ENCODE peak calls at places on chromosomes 16 and 17, in four cellular contexts. C is GDM1, J is nucleus accumbens, Z is pancreas. N is an unnamed sample.

GRCh38 chr17:27572665-27573064 is 58.3 kb upstream of the LGALS9 start:
- DNase-seq in C (no peak), J (no peak), Z (no peak), N (no peak)

GRCh38 chr17:82370471-82371332 is 863 bp upstream of the UTS2R start:
- DNase-seq in C (no peak), J (no peak), Z (no peak), N (no peak)

GRCh38 chr16:86756882-86757703 is 178.7 kb downstream of the FOXL1 start:
- DNase-seq in C (no peak), J (no peak), Z (no peak), N (no peak)

GRCh38 chr17:55237268-55237667 is 27.5 kb upstream of the HLF start:
- DNase-seq in C (no peak), J (no peak), Z (no peak), N (no peak)

GRCh38 chr17:79794659-79795511 is 2.0 kb downstream of the CBX8 start:
- DNase-seq in C (no peak), J (no peak), Z (peak), N (no peak)

GRCh38 chr17:16352838-16353701 is at the start of gene CENPV:
- DNase-seq in C (peak), J (no peak), Z (peak), N (no peak)

GRCh38 chr17:44384823-44385286 is 4.6 kb downstream of the ITGA2B start:
- DNase-seq in C (no peak), J (no peak), Z (peak), N (no peak)

GRCh38 chr16:16075463-16076399 is 126.3 kb downstream of the ABCC1 start:
- DNase-seq in C (peak), J (no peak), Z (no peak), N (peak)

GRCh38 chr16:85037050-85037410 is 9.4 kb downstream of the KIAA0513 start:
- DNase-seq in C (no peak), J (no peak), Z (no peak), N (no peak)

GRCh38 chr17:35023538-35023937 is 40.0 kb downstream of the RFFL start:
- DNase-seq in C (no peak), J (no peak), Z (no peak), N (no peak)

GRCh38 chr16:86353185-86353584 is 157.1 kb upstream of the FOXF1 start:
- DNase-seq in C (no peak), J (no peak), Z (no peak), N (no peak)

GRCh38 chr16:54542805-54543504 is 256.4 kb upstream of the IRX3 start:
- DNase-seq in C (no peak), J (no peak), Z (no peak), N (no peak)

GRCh38 chr17:45170280-45170975 is 8.8 kb downstream of the HEXIM2 start:
- DNase-seq in C (no peak), J (no peak), Z (no peak), N (peak)

GRCh38 chr16:10308305-10309193 is 77.3 kb upstream of the ATF7IP2 start:
- DNase-seq in C (no peak), J (no peak), Z (no peak), N (no peak)

GRCh38 chr17:29613371-29613837 is 9.3 kb downstream of the CORO6 start:
- DNase-seq in C (no peak), J (peak), Z (peak), N (peak)

GRCh38 chr17:56085576-56086267 is 67.6 kb upstream of the ANKFN1 start:
- DNase-seq in C (no peak), J (no peak), Z (no peak), N (no peak)

GRCh38 chr16:1993731-1994131 is 4.0 kb downstream of the SYNGR3 start:
- DNase-seq in C (no peak), J (no peak), Z (no peak), N (no peak)

GRCh38 chr16:72298947-72299346 is 127.0 kb upstream of the PMFBP1 start:
- DNase-seq in C (no peak), J (no peak), Z (no peak), N (no peak)

GRCh38 chr16:19744670-19745069 is 26.6 kb downstream of the IQCK start:
- DNase-seq in C (no peak), J (no peak), Z (no peak), N (no peak)

GRCh38 chr17:76088041-76088867 is 9.3 kb downstream of the ZACN start:
- DNase-seq in C (no peak), J (no peak), Z (peak), N (no peak)

GRCh38 chr16:88936913-88937666 is 39.9 kb downstream of the CBFA2T3 start:
- DNase-seq in C (no peak), J (no peak), Z (no peak), N (no peak)

GRCh38 chr17:12024332-12024731 is 3.7 kb downstream of the MAP2K4 start:
- DNase-seq in C (no peak), J (no peak), Z (no peak), N (no peak)

GRCh38 chr16:28200661-28201060 is 11.1 kb downstream of the XPO6 start:
- DNase-seq in C (no peak), J (no peak), Z (no peak), N (no peak)

GRCh38 chr17:68906638-68907037 is 48.6 kb downstream of the ABCA8 start:
- DNase-seq in C (no peak), J (no peak), Z (no peak), N (peak)

GRCh38 chr16:53900678-53901077 is 196.7 kb downstream of the FTO start:
- DNase-seq in C (no peak), J (no peak), Z (no peak), N (no peak)

GRCh38 chr16:22220714-22221113 is 14.6 kb downstream of the EEF2K start:
- DNase-seq in C (no peak), J (peak), Z (no peak), N (peak)

GRCh38 chr17:75637561-75637960 is 4.3 kb downstream of the SMIM5 start:
- DNase-seq in C (no peak), J (no peak), Z (peak), N (no peak)

GRCh38 chr17:74394977-74395376 is 27.7 kb downstream of the GPR142 start:
- DNase-seq in C (no peak), J (no peak), Z (no peak), N (no peak)

GRCh38 chr17:70320642-70321345 is 151.5 kb downstream of the KCNJ2 start:
- DNase-seq in C (no peak), J (no peak), Z (no peak), N (no peak)

GRCh38 chr17:52233176-52233575 is 74.7 kb upstream of the CA10 start:
- DNase-seq in C (no peak), J (no peak), Z (no peak), N (no peak)

GRCh38 chr17:14308965-14309879 is 8.3 kb downstream of the HS3ST3B1 start:
- DNase-seq in C (peak), J (no peak), Z (peak), N (peak)

GRCh38 chr17:11986939-11987329 is 10.3 kb downstream of the ZNF18 start:
- DNase-seq in C (no peak), J (no peak), Z (no peak), N (no peak)

GRCh38 chr16:51900221-51900780 is 646.6 kb downstream of the TOX3 start:
- DNase-seq in C (no peak), J (no peak), Z (no peak), N (no peak)

N was measured in dorsolateral prefrontal cortex.